ENCODE peak calls at places on chromosomes 5 and 9, in four cellular contexts. One of them, this sample, is unnamed.
A peak's percentile ranks its signal among the peaks of the same experiment; 100 is the strongest.

GRCh38 chr5:171850354-171850947 is 64.8 kb downstream of the SMIM23 start:
- DNase-seq in stimulated activated CD4-positive, alpha-beta T cell treated with anti-CD3 and anti-CD28 coated beads, Interleukin-1b, Interleukin-23, amount 100 ng/mL, for 4 hours: no peak
- DNase-seq in C1 segment of cervical spinal cord: no peak
- DNase-seq in ACHN: peak; percentile 14
- DNase-seq in this sample: no peak

GRCh38 chr5:123813251-123813650 is 301.3 kb downstream of the CSNK1G3 start:
- DNase-seq in stimulated activated CD4-positive, alpha-beta T cell treated with anti-CD3 and anti-CD28 coated beads, Interleukin-1b, Interleukin-23, amount 100 ng/mL, for 4 hours: no peak
- DNase-seq in C1 segment of cervical spinal cord: no peak
- DNase-seq in ACHN: no peak
- DNase-seq in this sample: no peak

GRCh38 chr5:76849767-76850291 is at the start of gene S100Z:
- DNase-seq in stimulated activated CD4-positive, alpha-beta T cell treated with anti-CD3 and anti-CD28 coated beads, Interleukin-1b, Interleukin-23, amount 100 ng/mL, for 4 hours: no peak
- DNase-seq in C1 segment of cervical spinal cord: no peak
- DNase-seq in ACHN: no peak
- DNase-seq in this sample: no peak

GRCh38 chr9:111566234-111566633 is 33.2 kb downstream of the PTGR1 start:
- DNase-seq in stimulated activated CD4-positive, alpha-beta T cell treated with anti-CD3 and anti-CD28 coated beads, Interleukin-1b, Interleukin-23, amount 100 ng/mL, for 4 hours: no peak
- DNase-seq in C1 segment of cervical spinal cord: no peak
- DNase-seq in ACHN: no peak
- DNase-seq in this sample: no peak

GRCh38 chr5:31193591-31194457 is at the start of gene CDH6:
- DNase-seq in stimulated activated CD4-positive, alpha-beta T cell treated with anti-CD3 and anti-CD28 coated beads, Interleukin-1b, Interleukin-23, amount 100 ng/mL, for 4 hours: no peak
- DNase-seq in C1 segment of cervical spinal cord: no peak
- DNase-seq in ACHN: no peak
- DNase-seq in this sample: peak; percentile 25

GRCh38 chr9:37302277-37302676 is 120.2 kb upstream of the GRHPR start:
- DNase-seq in stimulated activated CD4-positive, alpha-beta T cell treated with anti-CD3 and anti-CD28 coated beads, Interleukin-1b, Interleukin-23, amount 100 ng/mL, for 4 hours: no peak
- DNase-seq in C1 segment of cervical spinal cord: no peak
- DNase-seq in ACHN: no peak
- DNase-seq in this sample: no peak

GRCh38 chr9:6945871-6946270 is 188.1 kb downstream of the KDM4C start:
- DNase-seq in stimulated activated CD4-positive, alpha-beta T cell treated with anti-CD3 and anti-CD28 coated beads, Interleukin-1b, Interleukin-23, amount 100 ng/mL, for 4 hours: no peak
- DNase-seq in C1 segment of cervical spinal cord: no peak
- DNase-seq in ACHN: no peak
- DNase-seq in this sample: no peak

GRCh38 chr5:147445093-147445492 is 64.8 kb downstream of the DPYSL3 start:
- DNase-seq in stimulated activated CD4-positive, alpha-beta T cell treated with anti-CD3 and anti-CD28 coated beads, Interleukin-1b, Interleukin-23, amount 100 ng/mL, for 4 hours: no peak
- DNase-seq in C1 segment of cervical spinal cord: no peak
- DNase-seq in ACHN: no peak
- DNase-seq in this sample: no peak

GRCh38 chr9:121455527-121456239 is 44.0 kb downstream of the GGTA1 start:
- DNase-seq in stimulated activated CD4-positive, alpha-beta T cell treated with anti-CD3 and anti-CD28 coated beads, Interleukin-1b, Interleukin-23, amount 100 ng/mL, for 4 hours: no peak
- DNase-seq in C1 segment of cervical spinal cord: no peak
- DNase-seq in ACHN: no peak
- DNase-seq in this sample: no peak